ENCODE peak calls at places on chromosomes 1 and 21, in eight cellular contexts. J, E, U, S, X, M, T and F are unnamed samples. For H3K4me1, the result is how much of the 10 kb centered on the place peaks cover.

GRCh38 chr1:156816561-156817328 is at the start of gene SH2D2A:
- DNase-seq in J (no peak), E (no peak), U (no peak), S (no peak), X (peak), M (peak), T (no peak), F (no peak)

GRCh38 chr1:180734366-180734765 is 102.5 kb downstream of the XPR1 start:
- DNase-seq in J (no peak), E (no peak), U (no peak), S (no peak), X (no peak), M (no peak), T (no peak), F (no peak)

GRCh38 chr1:189962171-189962570 is 515.5 kb downstream of the BRINP3 start:
- DNase-seq in J (no peak), E (no peak), U (no peak), S (peak), X (no peak), M (no peak), T (peak), F (no peak)

GRCh38 chr21:45136927-45137611 is 62.7 kb downstream of the ADARB1 start:
- DNase-seq in J (peak), E (peak), U (peak), S (peak), X (peak), M (peak), T (peak), F (peak)

GRCh38 chr1:185360714-185361113 is 43.7 kb upstream of the IVNS1ABP start:
- DNase-seq in J (no peak), E (no peak), U (no peak), S (no peak), X (no peak), M (no peak), T (peak), F (no peak)

GRCh38 chr1:150979723-150980056 is 2.4 kb upstream of the ANXA9 start:
- DNase-seq in J (no peak), E (no peak), U (no peak), S (no peak), X (no peak), M (no peak), T (no peak), F (no peak)

GRCh38 chr1:21672478-21673276 is 3.5 kb upstream of the RAP1GAP start:
- DNase-seq in J (no peak), E (no peak), U (no peak), S (peak), X (no peak), M (no peak), T (peak), F (no peak)

GRCh38 chr1:171595324-171595723 is 26.7 kb upstream of the MYOCOS start:
- DNase-seq in J (no peak), E (no peak), U (no peak), S (peak), X (no peak), M (no peak), T (peak), F (no peak)

GRCh38 chr1:195105773-195106172 is 1502.5 kb downstream of the KCNT2 start:
- DNase-seq in J (no peak), E (no peak), U (no peak), S (no peak), X (no peak), M (no peak), T (no peak), F (no peak)

GRCh38 chr1:44571712-44572571 is 102.3 kb downstream of the TMEM53 start:
- DNase-seq in J (no peak), E (no peak), U (no peak), S (no peak), X (no peak), M (no peak), T (no peak), F (no peak)

GRCh38 chr1:58576727-58577675 is at the start of gene TACSTD2:
- DNase-seq in J (peak), E (no peak), U (no peak), S (peak), X (no peak), M (peak), T (no peak), F (no peak)

GRCh38 chr21:45420061-45420521 is 15.1 kb downstream of the COL18A1 start:
- DNase-seq in J (no peak), E (no peak), U (no peak), S (no peak), X (peak), M (peak), T (peak), F (no peak)

GRCh38 chr1:223337174-223337869 is 26.7 kb downstream of the SUSD4 start:
- DNase-seq in J (no peak), E (no peak), U (no peak), S (no peak), X (no peak), M (no peak), T (no peak), F (no peak)

GRCh38 chr1:232307299-232307698 is 322.6 kb downstream of the SIPA1L2 start:
- DNase-seq in J (no peak), E (no peak), U (no peak), S (no peak), X (no peak), M (no peak), T (no peak), F (peak)

GRCh38 chr1:239600588-239600987 is 214.2 kb downstream of the CHRM3 start:
- DNase-seq in J (no peak), E (no peak), U (no peak), S (no peak), X (no peak), M (no peak), T (no peak), F (no peak)

GRCh38 chr1:239274242-239274830 is 112.0 kb upstream of the CHRM3 start:
- DNase-seq in J (no peak), E (no peak), U (no peak), S (no peak), X (no peak), M (no peak), T (peak), F (no peak)

GRCh38 chr1:183418696-183419095 is 516 bp upstream of the NMNAT2 start:
- DNase-seq in J (no peak), E (no peak), U (no peak), S (no peak), X (no peak), M (no peak), T (no peak), F (no peak)

GRCh38 chr21:30718239-30718909 is at the start of gene KRTAP21-3:
- DNase-seq in J (no peak), E (no peak), U (no peak), S (no peak), X (no peak), M (no peak), T (peak), F (no peak)

GRCh38 chr1:180522204-180522497 is 19.8 kb upstream of the ACBD6 start:
- DNase-seq in J (no peak), E (no peak), U (no peak), S (no peak), X (no peak), M (no peak), T (peak), F (no peak)

GRCh38 chr1:145983959-145984830 is 12.2 kb downstream of the TXNIP start:
- DNase-seq in J (no peak), E (no peak), U (no peak), S (no peak), X (no peak), M (no peak), T (no peak), F (no peak)

GRCh38 chr1:145983206-145983675 is 13.1 kb downstream of the TXNIP start:
- DNase-seq in J (no peak), E (no peak), U (no peak), S (no peak), X (peak), M (no peak), T (no peak), F (no peak)

GRCh38 chr1:145985502-145986439 is 10.6 kb downstream of the TXNIP start:
- DNase-seq in J (no peak), E (no peak), U (no peak), S (peak), X (peak), M (peak), T (peak), F (no peak)

GRCh38 chr1:145986551-145986950 is 9.8 kb downstream of the TXNIP start:
- DNase-seq in J (no peak), E (no peak), U (no peak), S (no peak), X (no peak), M (no peak), T (no peak), F (no peak)

GRCh38 chr1:145985129-145985501 is 11.3 kb downstream of the TXNIP start:
- DNase-seq in J (no peak), E (no peak), U (no peak), S (no peak), X (no peak), M (no peak), T (no peak), F (no peak)
- H3K4me1 ChIP-seq in J (under half), E (under half), U (half or more), S (under half), X (half or more), M (under half), T (under half), F (under half)

DNA sequence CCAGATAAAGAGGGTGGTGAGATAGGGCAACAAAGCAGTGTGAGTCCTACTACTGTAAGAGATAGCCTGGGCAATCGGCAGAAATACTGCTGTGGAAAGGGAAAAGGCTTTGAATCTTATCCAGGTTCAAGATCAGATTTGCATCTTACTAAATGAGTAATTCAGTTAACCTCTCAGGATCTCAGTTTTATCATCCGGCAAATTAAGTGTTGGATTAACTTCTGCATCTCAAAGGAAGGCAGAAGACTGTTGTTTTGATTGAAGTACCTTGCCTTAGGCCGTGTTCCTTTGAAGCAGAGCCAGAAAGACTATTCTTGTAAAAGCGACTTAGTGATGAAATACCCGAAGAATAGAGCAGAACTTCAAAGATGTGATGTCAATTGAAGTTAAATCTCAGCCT is 612.9 kb upstream of the USP24 start:
- DNase-seq in J (no peak), E (no peak), U (no peak), S (no peak), X (no peak), M (no peak), T (peak), F (no peak)
- H3K4me1 ChIP-seq in J (under half), E (under half), U (under half), S (under half), X (under half), M (under half), T (under half), F (under half)

GRCh38 chr1:24932284-24932683 is 2.2 kb upstream of the RUNX3 start:
- DNase-seq in J (peak), E (peak), U (no peak), S (peak), X (peak), M (no peak), T (no peak), F (peak)

GRCh38 chr1:24931481-24932221 is 1.6 kb upstream of the RUNX3 start:
- DNase-seq in J (peak), E (peak), U (no peak), S (peak), X (no peak), M (no peak), T (no peak), F (no peak)

GRCh38 chr1:24933468-24933867 is 3.4 kb upstream of the RUNX3 start:
- DNase-seq in J (no peak), E (no peak), U (no peak), S (no peak), X (no peak), M (no peak), T (no peak), F (no peak)

GRCh38 chr1:24934300-24935195 is 4.5 kb upstream of the RUNX3 start:
- DNase-seq in J (no peak), E (no peak), U (no peak), S (no peak), X (no peak), M (no peak), T (no peak), F (no peak)

DNA sequence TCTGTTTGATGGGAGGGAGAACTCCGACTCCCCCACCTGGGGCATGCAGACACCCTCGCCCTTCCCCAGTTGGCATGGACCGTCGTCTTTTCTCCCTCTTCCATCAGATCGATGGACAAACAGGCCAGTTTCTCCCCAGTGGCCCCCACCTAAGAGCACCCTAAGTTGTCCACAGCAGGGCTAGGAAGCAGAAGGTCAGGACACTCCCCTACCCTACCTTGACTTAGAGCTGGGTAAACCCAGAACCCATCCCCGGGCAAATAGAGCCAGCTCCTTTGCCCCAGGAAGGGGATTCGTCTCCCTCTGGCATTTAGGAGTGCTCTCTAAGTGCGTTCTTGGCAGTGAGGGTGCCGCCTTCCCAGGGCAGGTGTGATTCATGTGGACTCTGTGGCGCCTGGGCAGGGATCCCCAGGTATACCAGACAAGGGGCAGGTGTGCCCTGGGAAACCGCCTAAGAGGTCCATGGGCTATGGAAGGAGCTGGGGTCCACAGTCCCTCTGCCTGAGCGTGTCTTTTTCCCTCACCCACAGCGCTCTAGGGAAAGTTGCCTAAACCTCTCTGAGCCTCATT is 2.7 kb upstream of the RUNX3 start:
- DNase-seq in J (no peak), E (no peak), U (no peak), S (no peak), X (no peak), M (no peak), T (no peak), F (no peak)
- H3K4me1 ChIP-seq in J (under half), E (under half), U (under half), S (under half), X (under half), M (under half), T (under half), F (under half)

GRCh38 chr1:26784886-26785285 is 2.9 kb upstream of the PIGV start:
- DNase-seq in J (no peak), E (no peak), U (no peak), S (no peak), X (no peak), M (no peak), T (no peak), F (no peak)
- H3K4me1 ChIP-seq in J (under half), E (under half), U (half or more), S (under half), X (half or more), M (under half), T (under half), F (under half)

GRCh38 chr1:34341896-34342295 is 165.2 kb downstream of the C1orf94 start:
- DNase-seq in J (no peak), E (no peak), U (no peak), S (no peak), X (no peak), M (no peak), T (no peak), F (no peak)

GRCh38 chr1:34342334-34342733 is 165.6 kb downstream of the C1orf94 start:
- DNase-seq in J (no peak), E (no peak), U (no peak), S (no peak), X (no peak), M (no peak), T (no peak), F (no peak)

GRCh38 chr1:34346128-34346527 is 169.4 kb downstream of the C1orf94 start:
- DNase-seq in J (no peak), E (no peak), U (no peak), S (no peak), X (no peak), M (no peak), T (no peak), F (no peak)
- H3K4me1 ChIP-seq in J (under half), E (under half), U (under half), S (under half), X (under half), M (under half), T (under half), F (under half)

GRCh38 chr1:155537193-155537592 is 25.4 kb downstream of the ASH1L start:
- DNase-seq in J (no peak), E (no peak), U (no peak), S (no peak), X (no peak), M (no peak), T (no peak), F (no peak)

GRCh38 chr1:155540000-155540874 is 22.4 kb downstream of the ASH1L start:
- DNase-seq in J (no peak), E (no peak), U (no peak), S (no peak), X (no peak), M (no peak), T (no peak), F (no peak)
- H3K4me1 ChIP-seq in J (under half), E (under half), U (under half), S (under half), X (half or more), M (under half), T (under half), F (under half)

GRCh38 chr1:27525296-27526271 is 35.6 kb upstream of the WASF2 start:
- DNase-seq in J (peak), E (no peak), U (no peak), S (peak), X (peak), M (peak), T (no peak), F (no peak)
- H3K4me1 ChIP-seq in J (half or more), E (half or more), U (half or more), S (half or more), X (half or more), M (under half), T (half or more), F (under half)

GRCh38 chr1:19461352-19461645 is 24.0 kb downstream of the CAPZB start:
- DNase-seq in J (no peak), E (no peak), U (no peak), S (no peak), X (no peak), M (no peak), T (no peak), F (no peak)

GRCh38 chr1:19457555-19457954 is 27.8 kb downstream of the CAPZB start:
- DNase-seq in J (peak), E (no peak), U (no peak), S (peak), X (no peak), M (no peak), T (no peak), F (no peak)

GRCh38 chr1:19460535-19461351 is 24.6 kb downstream of the CAPZB start:
- DNase-seq in J (no peak), E (no peak), U (no peak), S (no peak), X (no peak), M (no peak), T (no peak), F (no peak)

GRCh38 chr1:19456915-19457554 is 28.3 kb downstream of the CAPZB start:
- DNase-seq in J (peak), E (peak), U (no peak), S (no peak), X (no peak), M (no peak), T (peak), F (no peak)

GRCh38 chr1:19458815-19459417 is 26.4 kb downstream of the CAPZB start:
- DNase-seq in J (no peak), E (no peak), U (no peak), S (no peak), X (no peak), M (no peak), T (no peak), F (no peak)
- H3K4me1 ChIP-seq in J (half or more), E (under half), U (under half), S (under half), X (half or more), M (under half), T (under half), F (under half)

GRCh38 chr1:198681247-198681646 is 42.4 kb downstream of the PTPRC start:
- DNase-seq in J (no peak), E (no peak), U (no peak), S (peak), X (no peak), M (no peak), T (peak), F (no peak)
- H3K4me1 ChIP-seq in J (under half), E (under half), U (under half), S (under half), X (under half), M (under half), T (under half), F (under half)

GRCh38 chr1:11921022-11921421 is 5.2 kb downstream of the KIAA2013 start:
- DNase-seq in J (peak), E (no peak), U (no peak), S (no peak), X (no peak), M (no peak), T (no peak), F (no peak)
- H3K4me1 ChIP-seq in J (under half), E (under half), U (under half), S (under half), X (half or more), M (under half), T (under half), F (under half)